ENCODE peak calls at places on chromosomes 4 and X, in seven cellular contexts. G, V, F, L, W, X and S are unnamed samples.

GRCh38 chrX:21056636-21057035 is 317.6 kb upstream of the CNKSR2 start:
- DNase-seq in X (no peak), W (no peak), G (no peak), L (no peak), F (no peak), V (peak; percentile 38), S (peak; percentile 5)

GRCh38 chr4:38815879-38816782 is 11.5 kb upstream of the TLR1 start:
- DNase-seq in L (no peak), V (no peak), X (no peak), F (no peak), G (no peak), W (peak; percentile 56), S (peak; percentile 78)

GRCh38 chr4:148118179-148118578 is 324.0 kb downstream of the NR3C2 start:
- DNase-seq in V (no peak), X (no peak), G (no peak), F (no peak), L (no peak), W (no peak), S (no peak)

GRCh38 chr4:141645611-141646340 is 9.4 kb downstream of the IL15 start:
- DNase-seq in X (no peak), G (no peak), V (peak; percentile 35), W (no peak), L (no peak), F (no peak), S (no peak)

GRCh38 chr4:71830-72229 is 18.7 kb downstream of the ZNF595 start:
- DNase-seq in W (no peak), X (no peak), L (no peak), V (no peak), F (no peak), G (no peak), S (no peak)

GRCh38 chr4:138192113-138192512 is 50.0 kb downstream of the SLC7A11 start:
- DNase-seq in W (no peak), L (peak; percentile 84), X (no peak), G (peak; percentile 68), V (peak; percentile 55), F (peak; percentile 40), S (peak; percentile 62)

GRCh38 chrX:52995974-52996304 is 37.6 kb upstream of the FAM156A start:
- DNase-seq in V (no peak), X (no peak), G (no peak), L (no peak), W (no peak), F (no peak), S (no peak)

GRCh38 chrX:16610121-16610565 is 39.8 kb upstream of the S100G start:
- DNase-seq in F (peak; percentile 64), X (no peak), W (no peak), G (no peak), L (no peak), V (no peak), S (no peak)

GRCh38 chr4:143254479-143255216 is 69.9 kb downstream of the USP38 start:
- DNase-seq in W (no peak), V (peak; percentile 6), L (no peak), F (no peak), G (no peak), X (peak; percentile 1), S (no peak)

GRCh38 chr4:8308856-8309771 is 39.6 kb downstream of the HTRA3 start:
- DNase-seq in G (no peak), W (no peak), L (no peak), X (no peak), F (no peak), V (no peak), S (peak; percentile 53)

GRCh38 chr4:44725166-44725565 is 1.2 kb downstream of the GNPDA2 start:
- DNase-seq in W (no peak), L (no peak), F (no peak), G (no peak), X (no peak), V (no peak), S (no peak)

GRCh38 chr4:81504685-81505598 is 33.2 kb upstream of the RASGEF1B start:
- DNase-seq in W (no peak), G (no peak), F (peak; percentile 9), L (no peak), V (no peak), X (no peak), S (no peak)

GRCh38 chrX:153829799-153830631 is at the start of gene PDZD4:
- DNase-seq in L (no peak), F (no peak), X (no peak), V (no peak), W (no peak), G (no peak), S (peak; percentile 27)

GRCh38 chr4:26958925-26959653 is 98.4 kb downstream of the STIM2 start:
- DNase-seq in V (no peak), X (no peak), W (no peak), L (no peak), F (no peak), G (no peak), S (no peak)

GRCh38 chrX:41043950-41044349 is 41.3 kb upstream of the USP9X start:
- DNase-seq in X (no peak), L (no peak), W (no peak), F (peak; percentile 37), G (no peak), V (no peak), S (no peak)

GRCh38 chrX:126847143-126847542 is 27.6 kb downstream of the PRR32 start:
- DNase-seq in V (no peak), G (no peak), F (no peak), X (no peak), W (no peak), L (no peak), S (no peak)

GRCh38 chr4:140851032-140851636 is 94.9 kb upstream of the TBC1D9 start:
- DNase-seq in V (peak; percentile 49), X (no peak), L (peak; percentile 65), G (peak; percentile 53), F (peak; percentile 69), W (peak; percentile 33), S (peak; percentile 64)

GRCh38 chr4:6013564-6013963 is 4.7 kb downstream of the C4orf50 start:
- DNase-seq in V (no peak), F (no peak), L (no peak), W (no peak), X (no peak), G (no peak), S (no peak)

GRCh38 chr4:158667651-158668198 is 4.0 kb downstream of the C4orf46 start:
- DNase-seq in L (no peak), W (no peak), F (peak; percentile 47), G (peak; percentile 49), X (no peak), V (peak; percentile 53), S (peak; percentile 74)

GRCh38 chr4:38979081-38979480 is 53.1 kb downstream of the TMEM156 start:
- DNase-seq in F (no peak), W (no peak), L (no peak), G (no peak), X (no peak), V (no peak), S (no peak)

GRCh38 chrX:40094900-40095587 is 2.7 kb downstream of the BCOR start:
- DNase-seq in X (no peak), F (peak; percentile 21), G (no peak), W (no peak), V (no peak), L (no peak), S (no peak)

GRCh38 chr4:133903029-133903428 is 298.6 kb downstream of the PABPC4L start:
- DNase-seq in L (no peak), G (no peak), X (no peak), F (no peak), V (no peak), W (no peak), S (no peak)
- TF ChIP-seq MAX in L (no peak), G (no peak), X (no peak), F (no peak), V (no peak), W (no peak), S (no peak)

GRCh38 chr4:99090511-99090910 is 1.9 kb upstream of the ADH5 start:
- DNase-seq in L (no peak), G (no peak), F (no peak), X (no peak), V (no peak), W (no peak), S (no peak)
- H3K4me3 ChIP-seq in L (no peak overlapping the region), G (peak overlapping the region; percentile 89), F (no peak overlapping the region), X (no peak overlapping the region), V (no peak overlapping the region), W (no peak overlapping the region), S (no peak overlapping the region)

GRCh38 chrX:37956223-37956622 is 50.1 kb upstream of the SYTL5 start:
- DNase-seq in X (no peak), G (no peak), F (no peak), V (no peak), L (no peak), W (no peak), S (no peak)

GRCh38 chrX:37959212-37960021 is 46.9 kb upstream of the SYTL5 start:
- DNase-seq in V (no peak), L (no peak), X (no peak), G (peak; percentile 95), W (no peak), F (no peak), S (no peak)

GRCh38 chrX:37961118-37961517 is 45.2 kb upstream of the SYTL5 start:
- DNase-seq in L (no peak), G (no peak), F (no peak), V (no peak), X (no peak), W (no peak), S (no peak)

GRCh38 chrX:37958493-37959211 is 47.7 kb upstream of the SYTL5 start:
- DNase-seq in V (no peak), F (no peak), X (no peak), W (no peak), L (no peak), G (peak; percentile 67), S (no peak)

DNA sequence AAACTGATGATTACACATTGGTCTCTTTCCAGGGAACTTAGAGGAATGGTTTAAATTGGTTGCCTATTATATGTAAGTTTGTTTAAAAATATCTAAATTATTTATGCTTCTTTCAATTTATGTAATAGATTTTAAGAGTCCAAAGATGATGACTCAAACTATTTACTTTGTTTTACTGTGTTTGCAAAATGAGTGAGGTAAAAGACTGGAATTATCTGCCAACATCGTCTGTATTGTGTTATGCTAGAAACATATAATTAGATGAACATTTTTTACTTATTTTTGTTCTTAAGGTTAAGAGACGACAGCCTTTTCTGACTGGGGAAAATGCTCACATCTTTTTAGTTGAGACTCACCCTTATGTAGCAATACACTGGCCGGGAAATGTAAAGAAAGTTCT is 51.1 kb upstream of the SYTL5 start:
- DNase-seq in F (no peak), X (no peak), G (no peak), L (no peak), W (no peak), V (no peak), S (no peak)
- TF ChIP-seq MAX in F (no peak), X (no peak), G (no peak), L (no peak), W (no peak), V (no peak), S (no peak)

GRCh38 chr4:176779421-176779820 is 13.3 kb downstream of the VEGFC start:
- DNase-seq in X (no peak), G (no peak), V (no peak), W (no peak), L (no peak), F (no peak), S (no peak)

GRCh38 chr4:176780995-176781738 is 11.6 kb downstream of the VEGFC start:
- DNase-seq in L (no peak), V (peak; percentile 38), X (no peak), W (no peak), G (no peak), F (peak; percentile 76), S (no peak)

GRCh38 chr4:176778063-176778462 is 14.7 kb downstream of the VEGFC start:
- DNase-seq in G (no peak), V (peak; percentile 48), X (no peak), W (no peak), F (peak; percentile 65), L (no peak), S (no peak)

GRCh38 chr4:176775326-176775725 is 17.4 kb downstream of the VEGFC start:
- DNase-seq in W (no peak), G (no peak), V (no peak), F (no peak), L (no peak), X (no peak), S (no peak)

GRCh38 chr4:176778491-176778890 is 14.2 kb downstream of the VEGFC start:
- DNase-seq in X (no peak), W (no peak), G (no peak), L (no peak), F (peak; percentile 64), V (peak; percentile 55), S (no peak)
- H3K4me3 ChIP-seq in X (no peak overlapping the region), W (no peak overlapping the region), G (no peak overlapping the region), L (no peak overlapping the region), F (no peak overlapping the region), V (peak overlapping the region; percentile 7), S (no peak overlapping the region)